ENCODE peak calls at places on chromosome 7, in four cellular contexts. R is heart right ventricle, L is A549, P is colonic mucosa. E is an unnamed sample.

GRCh38 chr7:106657085-106657991 is 3.6 kb downstream of the CCDC71L start:
- DNase-seq in R (no peak), L (no peak), P (no peak), E (no peak)

GRCh38 chr7:37218956-37219355 is 229.7 kb downstream of the ELMO1 start:
- DNase-seq in R (no peak), L (no peak), P (no peak), E (no peak)

GRCh38 chr7:30135271-30135550 is 425 bp downstream of the MTURN start:
- DNase-seq in R (no peak), L (no peak), P (no peak), E (no peak)

GRCh38 chr7:4189151-4189570 is 492.9 kb upstream of the FOXK1 start:
- DNase-seq in R (peak; percentile 83), L (no peak), P (peak; percentile 85), E (no peak)

GRCh38 chr7:77542399-77542798 is 5.3 kb downstream of the PTPN12 start:
- DNase-seq in R (no peak), L (no peak), P (no peak), E (no peak)

GRCh38 chr7:155213385-155213784 is 84.3 kb upstream of the INSIG1 start:
- DNase-seq in R (no peak), L (peak; percentile 21), P (no peak), E (no peak)

GRCh38 chr7:90211391-90212148 is at the start of gene STEAP2:
- DNase-seq in R (peak; percentile 89), L (peak; percentile 94), P (peak; percentile 89), E (no peak)

GRCh38 chr7:28960071-28960840 is 2.1 kb upstream of the TRIL start:
- DNase-seq in R (no peak), L (no peak), P (no peak), E (no peak)

GRCh38 chr7:37208528-37208927 is 240.1 kb downstream of the ELMO1 start:
- DNase-seq in R (no peak), L (peak; percentile 56), P (peak; percentile 60), E (peak; percentile 19)

GRCh38 chr7:82623812-82624211 is 180.2 kb upstream of the CACNA2D1 start:
- DNase-seq in R (no peak), L (no peak), P (no peak), E (no peak)

DNA sequence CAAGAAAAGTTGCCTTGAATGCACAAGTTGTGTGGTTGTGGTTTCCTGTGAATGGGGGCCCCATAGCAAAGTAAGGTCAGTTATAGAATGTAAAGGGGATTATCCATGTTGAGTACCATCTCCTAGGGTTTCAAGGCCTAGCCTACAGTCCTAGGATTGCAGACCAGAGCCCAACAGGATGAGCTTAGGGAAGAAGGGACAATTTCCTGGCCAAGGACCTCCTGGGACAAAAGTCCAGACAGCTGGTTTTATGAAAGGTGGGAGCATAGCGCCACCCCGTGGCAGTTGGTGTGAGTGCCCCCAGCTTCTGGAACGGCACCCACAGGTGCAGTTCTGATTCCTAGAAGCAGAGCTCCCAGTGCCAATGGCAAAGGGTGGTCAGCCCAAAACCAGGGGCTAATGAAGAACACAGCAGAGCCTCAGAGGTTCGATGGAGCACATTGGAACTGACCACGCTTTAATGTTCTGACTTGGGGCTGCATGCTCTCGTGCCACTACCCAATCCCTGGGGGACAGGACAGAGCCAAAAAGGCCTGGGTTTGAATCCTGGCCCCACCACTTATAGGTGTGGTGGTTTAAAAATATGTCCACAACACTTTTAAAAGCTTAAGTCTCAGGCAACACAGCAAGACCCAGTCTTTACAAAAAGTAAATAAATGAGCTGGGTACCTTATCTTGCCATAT is 25.8 kb upstream of the TMEM120A start:
- DNase-seq in R (peak; percentile 82), L (peak; percentile 77), P (peak; percentile 79), E (peak; percentile 42)
- TF ChIP-seq CTCF in R (peak; percentile 92), L (peak; percentile 84), P (peak; percentile 92), E (peak; percentile 88)

DNA sequence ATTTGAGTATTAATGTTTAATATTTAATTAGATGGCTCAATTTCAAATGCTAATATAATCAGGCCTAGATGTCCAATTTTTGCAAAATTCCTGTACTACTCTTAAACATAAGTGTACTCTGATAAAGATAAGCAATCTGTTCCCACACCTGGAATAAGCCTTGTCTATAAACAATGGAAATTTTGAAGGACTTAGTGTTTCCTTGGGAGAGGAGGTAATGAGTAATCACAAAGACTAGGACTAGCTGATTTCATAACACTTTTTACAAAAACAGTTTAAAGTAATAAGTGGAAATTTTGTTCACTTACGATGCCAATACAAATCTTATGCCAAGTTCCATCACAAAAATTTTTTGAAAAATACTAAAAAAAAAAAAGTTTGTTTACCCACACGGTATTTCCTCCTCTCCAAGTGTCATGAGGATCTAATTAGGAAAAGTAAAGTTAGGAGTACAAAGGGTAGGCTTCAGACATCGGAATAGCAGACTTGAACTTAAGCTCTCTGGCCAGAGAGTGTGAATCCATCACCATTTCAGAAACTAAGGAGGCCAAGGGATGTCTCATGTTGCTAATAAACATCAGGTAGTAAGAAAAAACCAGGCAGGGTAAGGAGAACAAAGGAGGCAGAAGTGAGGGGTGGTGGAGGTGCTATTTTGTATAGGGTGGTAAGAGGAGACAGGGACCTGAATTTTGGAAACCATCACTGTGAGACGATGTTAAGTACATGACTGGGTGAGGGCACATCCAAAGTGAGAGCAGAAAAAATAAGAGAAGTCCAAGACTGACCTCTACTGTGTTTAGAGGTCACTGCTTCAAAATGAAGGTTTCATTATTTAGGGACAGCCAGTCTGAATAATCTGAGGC is 61.3 kb downstream of the RAPGEF5 start:
- DNase-seq in R (no peak), L (no peak), P (no peak), E (no peak)
- H3K27ac ChIP-seq in R (peak overlapping the region; percentile 31), L (no peak overlapping the region), P (no peak overlapping the region), E (no peak overlapping the region)

GRCh38 chr7:159119026-159119741 is 25.5 kb downstream of the VIPR2 start:
- DNase-seq in R (no peak), L (no peak), P (no peak), E (no peak)

GRCh38 chr7:159118623-159119022 is 26.0 kb downstream of the VIPR2 start:
- DNase-seq in R (no peak), L (no peak), P (no peak), E (no peak)

GRCh38 chr7:159120540-159120919 is 24.1 kb downstream of the VIPR2 start:
- DNase-seq in R (no peak), L (no peak), P (no peak), E (peak; percentile 17)

GRCh38 chr7:159121068-159121467 is 23.6 kb downstream of the VIPR2 start:
- DNase-seq in R (no peak), L (no peak), P (no peak), E (no peak)

GRCh38 chr7:159119851-159120539 is 24.7 kb downstream of the VIPR2 start:
- DNase-seq in R (no peak), L (no peak), P (no peak), E (no peak)
- H3K9me3 ChIP-seq in R (no peaks in the 10 kb centered on the region), L (no peaks in the 10 kb centered on the region), P (no peaks in the 10 kb centered on the region), E (no peaks in the 10 kb centered on the region)

GRCh38 chr7:42831051-42831952 is 80.6 kb downstream of the C7orf25 start:
- DNase-seq in R (peak; percentile 14), L (peak; percentile 30), P (peak; percentile 42), E (no peak)
- TF ChIP-seq CTCF in R (peak; percentile 77), L (peak; percentile 47), P (peak; percentile 23), E (no peak)

GRCh38 chr7:6159097-6159483 is 113.3 kb downstream of the CYTH3 start:
- DNase-seq in R (no peak), L (no peak), P (no peak), E (no peak)
- H3K27ac ChIP-seq in R (peak overlapping the region; percentile 33), L (no peak overlapping the region), P (no peak overlapping the region), E (no peak overlapping the region)